ENCODE peak calls at places on chromosomes 1 and 21, in five cellular contexts. S is foreskin keratinocyte, O is lower lobe of right lung, V is Panc1, F is upper lobe of left lung. H is an unnamed sample.

GRCh38 chr1:33000427-33001026 is 35.9 kb upstream of the RNF19B start:
- ATAC-seq in S (no peak), O (no peak), V (no peak), F (no peak), H (no peak)

GRCh38 chr1:173364827-173365226 is 112.3 kb upstream of the PRDX6 start:
- ATAC-seq in O (no peak), F (no peak), V (no peak), S (no peak), H (no peak)

GRCh38 chr1:212635141-212635601 is 26.6 kb downstream of the ATF3 start:
- ATAC-seq in S (no peak), F (peak), O (peak), V (no peak), H (no peak)

GRCh38 chr1:64895500-64895899 is 70.8 kb downstream of the JAK1 start:
- ATAC-seq in F (no peak), S (no peak), V (no peak), O (no peak), H (no peak)

GRCh38 chr1:109864960-109865611 is 45.6 kb upstream of the CSF1 start:
- ATAC-seq in V (no peak), F (no peak), O (no peak), S (no peak), H (peak)

GRCh38 chr1:230798187-230798484 is 50.9 kb downstream of the CAPN9 start:
- ATAC-seq in O (peak), F (no peak), S (peak), V (peak), H (peak)

GRCh38 chr1:220726634-220727033 is 21.5 kb upstream of the MTARC2 start:
- ATAC-seq in O (no peak), V (no peak), S (no peak), F (no peak), H (no peak)

GRCh38 chr1:204711103-204711946 is 25.8 kb upstream of the LRRN2 start:
- ATAC-seq in S (no peak), O (no peak), V (no peak), F (no peak), H (no peak)

GRCh38 chr1:243407284-243408018 is 151.6 kb downstream of the SDCCAG8 start:
- ATAC-seq in V (no peak), O (no peak), S (peak), F (no peak), H (no peak)

GRCh38 chr1:179925906-179926305 is 28.7 kb upstream of the CEP350 start:
- ATAC-seq in V (no peak), S (no peak), O (no peak), F (no peak), H (no peak)

GRCh38 chr1:152836881-152837280 is 5.8 kb upstream of the LCE6A start:
- ATAC-seq in O (no peak), V (no peak), F (no peak), S (no peak), H (no peak)

GRCh38 chr1:2496746-2497145 is 20.7 kb downstream of the PLCH2 start:
- ATAC-seq in S (no peak), O (no peak), V (no peak), F (no peak), H (no peak)

GRCh38 chr1:220775238-220775853 is 11.4 kb upstream of the MTARC1 start:
- ATAC-seq in V (no peak), S (no peak), O (no peak), F (no peak), H (no peak)

GRCh38 chr1:161180643-161181042 is 3.3 kb upstream of the B4GALT3 start:
- ATAC-seq in V (no peak), S (no peak), F (no peak), O (no peak), H (no peak)

GRCh38 chr1:7069888-7070287 is 284.6 kb downstream of the CAMTA1 start:
- ATAC-seq in V (peak), F (no peak), S (peak), O (peak), H (peak)

GRCh38 chr1:231600461-231600976 is 26.1 kb upstream of the DISC1 start:
- ATAC-seq in O (no peak), V (no peak), S (no peak), F (no peak), H (no peak)

GRCh38 chr1:63924600-63924999 is 150.8 kb downstream of the ROR1 start:
- ATAC-seq in F (no peak), S (no peak), O (no peak), V (no peak), H (no peak)

GRCh38 chr1:167669209-167670139 is 39.4 kb downstream of the RCSD1 start:
- ATAC-seq in S (peak), V (no peak), F (no peak), O (peak), H (no peak)

GRCh38 chr1:17668195-17668594 is 86.9 kb upstream of the ACTL8 start:
- ATAC-seq in S (no peak), O (no peak), V (no peak), F (no peak), H (no peak)

GRCh38 chr1:246734861-246735260 is 10.7 kb downstream of the SCCPDH start:
- ATAC-seq in S (no peak), O (no peak), V (no peak), F (no peak), H (no peak)

GRCh38 chr1:81670286-81670685 is 130.4 kb upstream of the ADGRL2 start:
- ATAC-seq in O (peak), F (peak), S (peak), V (peak), H (peak)

GRCh38 chr21:30958737-30959136 is 77.4 kb upstream of the KRTAP11-1 start:
- ATAC-seq in S (no peak), V (no peak), O (no peak), F (no peak), H (no peak)

GRCh38 chr1:156241311-156241811 is 623 bp upstream of the BGLAP start:
- ATAC-seq in V (no peak), S (peak), F (no peak), O (no peak), H (no peak)

GRCh38 chr1:31509124-31510072 is 66.9 kb upstream of the TINAGL1 start:
- ATAC-seq in F (no peak), S (no peak), V (peak), O (no peak), H (no peak)

GRCh38 chr1:111516008-111516535 is 12.6 kb upstream of the ADORA3 start:
- ATAC-seq in O (peak), F (peak), S (peak), V (no peak), H (peak)
- TF ChIP-seq CTCF in O (peak), F (peak), S (peak), V (no peak), H (peak)

GRCh38 chr1:201362906-201363305 is 14.6 kb downstream of the TNNT2 start:
- ATAC-seq in F (no peak), S (no peak), O (no peak), V (no peak), H (no peak)
- TF ChIP-seq CTCF in F (no peak), S (no peak), O (no peak), V (no peak), H (no peak)

GRCh38 chr1:207463571-207463970 is 9.4 kb downstream of the CR2 start:
- ATAC-seq in S (no peak), F (no peak), V (no peak), O (no peak), H (no peak)
- TF ChIP-seq CTCF in S (no peak), F (no peak), V (no peak), O (no peak), H (no peak)

GRCh38 chr1:226325178-226325577 is 16.2 kb upstream of the LIN9 start:
- ATAC-seq in F (no peak), O (no peak), S (peak), V (no peak), H (no peak)

GRCh38 chr1:226318471-226318870 is 9.5 kb upstream of the LIN9 start:
- ATAC-seq in O (no peak), V (no peak), F (no peak), S (no peak), H (no peak)

GRCh38 chr1:226324479-226324878 is 15.5 kb upstream of the LIN9 start:
- ATAC-seq in O (no peak), V (no peak), S (no peak), F (no peak), H (no peak)

GRCh38 chr1:226320930-226321329 is 12.0 kb upstream of the LIN9 start:
- ATAC-seq in V (no peak), O (no peak), F (no peak), S (no peak), H (no peak)

DNA sequence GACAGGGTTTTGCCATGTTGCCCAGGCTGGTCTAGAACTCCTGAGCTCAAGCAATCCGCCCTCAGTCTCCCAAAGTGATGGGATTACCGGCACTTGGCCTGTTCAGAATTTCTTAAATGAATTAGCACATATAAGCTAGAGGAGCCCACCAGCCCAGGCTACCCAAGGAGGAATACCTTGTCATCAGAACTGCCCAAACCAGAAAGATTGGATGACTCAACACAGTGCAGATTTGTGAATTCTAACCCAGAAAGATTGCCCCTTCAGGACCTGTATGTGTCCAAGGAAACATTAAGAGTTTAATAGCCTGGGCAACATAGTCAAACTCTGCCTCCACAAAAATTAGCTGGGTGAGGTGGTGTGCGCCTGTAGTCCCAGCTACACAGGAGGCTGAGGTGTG is 14.0 kb upstream of the LIN9 start:
- ATAC-seq in F (no peak), S (peak), V (no peak), O (no peak), H (no peak)
- TF ChIP-seq CTCF in F (no peak), S (no peak), V (no peak), O (no peak), H (no peak)

DNA sequence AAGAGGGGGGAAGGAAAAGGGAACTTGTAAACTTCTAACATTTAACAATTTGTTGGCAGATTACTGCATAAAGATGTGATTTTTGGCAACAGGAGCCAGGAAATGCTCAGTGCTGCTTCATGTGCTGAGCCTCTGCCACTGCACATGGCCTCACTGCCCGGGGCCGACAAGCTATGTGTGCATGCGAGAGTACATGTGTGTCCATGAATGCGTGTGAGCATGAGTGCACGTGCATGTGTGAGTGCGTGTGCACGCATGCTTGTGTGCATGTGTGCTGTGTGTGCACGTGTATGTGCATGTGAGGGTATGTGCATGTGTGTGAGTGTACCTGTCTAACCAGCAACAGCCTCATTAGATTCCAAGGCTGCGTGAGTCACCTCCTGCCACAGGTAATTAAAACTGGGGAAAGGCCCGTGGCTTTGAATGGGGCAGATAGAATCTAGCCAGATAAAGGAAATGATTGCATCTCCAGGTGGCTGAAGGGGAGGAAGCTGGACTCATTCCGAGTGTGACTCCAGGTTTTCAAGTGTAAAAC is 41.4 kb upstream of the TSPEAR start:
- ATAC-seq in S (peak), V (peak), O (no peak), F (no peak), H (no peak)
- TF ChIP-seq CTCF in S (peak), V (no peak), O (no peak), F (no peak), H (no peak)

GRCh38 chr1:1300352-1300739 is 7.4 kb downstream of the ACAP3 start:
- ATAC-seq in O (no peak), V (no peak), F (no peak), S (no peak), H (no peak)
- TF ChIP-seq CTCF in O (no peak), V (peak), F (no peak), S (no peak), H (no peak)

DNA sequence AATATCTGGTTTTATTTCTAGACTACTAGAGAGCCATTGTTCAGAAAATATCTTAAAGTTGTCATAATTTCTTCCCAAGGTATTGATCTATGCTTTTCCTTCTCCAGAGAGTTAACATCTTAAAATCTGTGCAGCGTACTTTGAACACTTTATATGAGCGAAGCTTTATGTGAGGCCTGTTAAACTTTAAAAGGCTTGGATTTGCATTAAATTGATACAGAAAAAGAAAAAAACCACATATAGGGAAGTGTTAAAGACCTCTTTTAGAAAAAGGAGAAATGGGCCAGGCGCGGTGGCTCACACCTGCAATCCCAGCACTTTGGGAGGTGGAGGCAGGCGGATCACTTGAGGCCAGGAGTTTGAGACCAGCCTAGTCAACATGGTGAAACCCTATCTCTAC is 59.2 kb upstream of the MORC3 start:
- ATAC-seq in V (no peak), S (no peak), O (no peak), F (no peak), H (no peak)
- TF ChIP-seq CTCF in V (no peak), S (no peak), O (no peak), F (no peak), H (no peak)

GRCh38 chr1:239763850-239764249 is 327.8 kb upstream of the FMN2 start:
- ATAC-seq in F (no peak), S (no peak), V (no peak), O (no peak), H (no peak)

GRCh38 chr1:239761509-239761908 is 330.2 kb upstream of the FMN2 start:
- ATAC-seq in O (no peak), S (no peak), V (no peak), F (no peak), H (no peak)

GRCh38 chr1:239765163-239765562 is 326.5 kb upstream of the FMN2 start:
- ATAC-seq in F (no peak), S (no peak), V (no peak), O (no peak), H (no peak)
- TF ChIP-seq CTCF in F (no peak), S (no peak), V (no peak), O (no peak), H (no peak)

GRCh38 chr1:21816602-21817302 is 4.7 kb downstream of the LDLRAD2 start:
- ATAC-seq in S (no peak), F (no peak), O (no peak), V (peak), H (no peak)

GRCh38 chr1:21814981-21815583 is 3.0 kb downstream of the LDLRAD2 start:
- ATAC-seq in S (no peak), V (no peak), O (peak), F (peak), H (no peak)

GRCh38 chr1:21815724-21816311 is 3.8 kb downstream of the LDLRAD2 start:
- ATAC-seq in V (peak), O (peak), F (peak), S (no peak), H (peak)

GRCh38 chr1:21813542-21813941 is 1.5 kb downstream of the LDLRAD2 start:
- ATAC-seq in O (no peak), S (no peak), F (no peak), V (no peak), H (no peak)

DNA sequence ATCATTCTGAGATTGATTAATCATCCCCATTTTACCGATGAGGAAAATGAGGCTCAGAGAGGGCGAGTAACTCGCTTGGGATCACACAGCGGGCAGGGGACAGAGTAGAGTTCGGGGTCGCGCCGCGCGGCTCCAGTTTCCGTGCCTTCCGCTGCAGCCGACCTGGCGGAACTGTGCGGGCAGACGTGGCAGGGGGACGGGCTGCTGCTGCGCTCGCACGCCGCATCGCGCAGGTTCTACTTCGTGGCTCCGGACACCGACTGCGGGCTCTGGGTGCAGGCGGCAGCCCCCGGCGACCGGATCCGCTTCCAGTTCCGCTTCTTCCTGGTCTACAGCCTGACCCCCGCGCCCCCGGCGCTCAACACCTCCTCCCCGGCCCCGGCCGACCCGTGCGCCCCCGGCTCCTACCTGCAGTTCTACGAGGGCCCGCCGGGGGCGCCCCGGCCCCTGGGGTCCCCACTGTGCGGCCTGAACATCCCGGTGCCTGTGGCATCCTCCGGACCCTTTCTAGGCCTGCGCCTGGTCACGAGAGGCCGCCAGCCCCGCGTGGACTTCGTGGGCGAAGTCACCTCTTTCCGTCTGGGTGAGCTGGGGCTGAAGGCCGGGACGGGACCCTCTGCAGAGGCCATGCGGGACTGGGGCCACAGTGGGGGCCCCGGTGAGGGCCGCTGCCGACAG is 2.3 kb downstream of the LDLRAD2 start:
- ATAC-seq in V (no peak), O (peak), F (peak), S (peak), H (no peak)
- TF ChIP-seq CTCF in V (no peak), O (peak), F (peak), S (peak), H (peak)

H was measured in gastroesophageal sphincter.